ENCODE peak calls at places on chromosomes 11 and 22, in nine cellular contexts. One of them, this sample, is unnamed.

GRCh38 chr22:24067587-24068376 is 56.7 kb downstream of the CABIN1 start:
- DNase-seq in HFFc6: no peak
- DNase-seq in midbrain: no peak
- DNase-seq in D721Med: no peak
- DNase-seq in activated naive CD4-positive, alpha-beta T cell: no peak
- DNase-seq in non-pigmented ciliary epithelial cell: no peak
- DNase-seq in Right ventricle myocardium superior: no peak
- DNase-seq in CD4-positive, alpha-beta T cell: no peak
- DNase-seq in immature natural killer cell: no peak
- DNase-seq in this sample: no peak

GRCh38 chr11:128784059-128784804 is 82.9 kb downstream of the KCNJ1 start:
- DNase-seq in D721Med: no peak
- DNase-seq in HFFc6: no peak
- DNase-seq in midbrain: no peak
- DNase-seq in non-pigmented ciliary epithelial cell: no peak
- DNase-seq in activated naive CD4-positive, alpha-beta T cell: no peak
- DNase-seq in immature natural killer cell: no peak
- DNase-seq in CD4-positive, alpha-beta T cell: no peak
- DNase-seq in Right ventricle myocardium superior: no peak
- DNase-seq in this sample: no peak

GRCh38 chr22:28819253-28820096 is 19.1 kb upstream of the XBP1 start:
- DNase-seq in CD4-positive, alpha-beta T cell: no peak
- DNase-seq in D721Med: no peak
- DNase-seq in immature natural killer cell: no peak
- DNase-seq in midbrain: no peak
- DNase-seq in activated naive CD4-positive, alpha-beta T cell: no peak
- DNase-seq in non-pigmented ciliary epithelial cell: no peak
- DNase-seq in HFFc6: no peak
- DNase-seq in Right ventricle myocardium superior: no peak
- DNase-seq in this sample: no peak

GRCh38 chr11:279966-280761 is 2.0 kb downstream of the NLRP6 start:
- DNase-seq in CD4-positive, alpha-beta T cell: peak
- DNase-seq in HFFc6: no peak
- DNase-seq in immature natural killer cell: peak
- DNase-seq in midbrain: no peak
- DNase-seq in D721Med: no peak
- DNase-seq in non-pigmented ciliary epithelial cell: no peak
- DNase-seq in Right ventricle myocardium superior: peak
- DNase-seq in activated naive CD4-positive, alpha-beta T cell: no peak
- DNase-seq in this sample: no peak

GRCh38 chr11:75813622-75814039 is 1.4 kb upstream of the UVRAG start:
- DNase-seq in activated naive CD4-positive, alpha-beta T cell: no peak
- DNase-seq in HFFc6: peak
- DNase-seq in D721Med: no peak
- DNase-seq in CD4-positive, alpha-beta T cell: no peak
- DNase-seq in midbrain: no peak
- DNase-seq in immature natural killer cell: no peak
- DNase-seq in Right ventricle myocardium superior: no peak
- DNase-seq in non-pigmented ciliary epithelial cell: peak
- DNase-seq in this sample: no peak

GRCh38 chr11:120398184-120398583 is 62.0 kb downstream of the ARHGEF12 start:
- DNase-seq in non-pigmented ciliary epithelial cell: no peak
- DNase-seq in HFFc6: no peak
- DNase-seq in midbrain: no peak
- DNase-seq in immature natural killer cell: no peak
- DNase-seq in D721Med: no peak
- DNase-seq in activated naive CD4-positive, alpha-beta T cell: no peak
- DNase-seq in Right ventricle myocardium superior: no peak
- DNase-seq in CD4-positive, alpha-beta T cell: no peak
- DNase-seq in this sample: no peak

GRCh38 chr11:76759092-76759491 is 24.1 kb upstream of the TSKU start:
- DNase-seq in non-pigmented ciliary epithelial cell: no peak
- DNase-seq in Right ventricle myocardium superior: no peak
- DNase-seq in HFFc6: no peak
- DNase-seq in D721Med: no peak
- DNase-seq in activated naive CD4-positive, alpha-beta T cell: no peak
- DNase-seq in midbrain: no peak
- DNase-seq in immature natural killer cell: no peak
- DNase-seq in CD4-positive, alpha-beta T cell: no peak
- DNase-seq in this sample: no peak

GRCh38 chr11:66820921-66821320 is 22.3 kb upstream of the RCE1 start:
- DNase-seq in non-pigmented ciliary epithelial cell: no peak
- DNase-seq in HFFc6: no peak
- DNase-seq in activated naive CD4-positive, alpha-beta T cell: no peak
- DNase-seq in CD4-positive, alpha-beta T cell: no peak
- DNase-seq in D721Med: no peak
- DNase-seq in Right ventricle myocardium superior: no peak
- DNase-seq in midbrain: no peak
- DNase-seq in immature natural killer cell: no peak
- DNase-seq in this sample: no peak

GRCh38 chr11:61860054-61860903 is 31.1 kb downstream of the FADS3 start:
- DNase-seq in immature natural killer cell: no peak
- DNase-seq in D721Med: no peak
- DNase-seq in Right ventricle myocardium superior: peak
- DNase-seq in non-pigmented ciliary epithelial cell: no peak
- DNase-seq in activated naive CD4-positive, alpha-beta T cell: no peak
- DNase-seq in CD4-positive, alpha-beta T cell: no peak
- DNase-seq in HFFc6: no peak
- DNase-seq in midbrain: no peak
- DNase-seq in this sample: no peak

GRCh38 chr22:48953103-48953720 is 874.5 kb downstream of the BRD1 start:
- DNase-seq in activated naive CD4-positive, alpha-beta T cell: no peak
- DNase-seq in Right ventricle myocardium superior: no peak
- DNase-seq in immature natural killer cell: no peak
- DNase-seq in midbrain: no peak
- DNase-seq in CD4-positive, alpha-beta T cell: no peak
- DNase-seq in D721Med: no peak
- DNase-seq in HFFc6: no peak
- DNase-seq in non-pigmented ciliary epithelial cell: no peak
- DNase-seq in this sample: no peak

GRCh38 chr11:130213143-130213978 is 53.8 kb downstream of the ST14 start:
- DNase-seq in immature natural killer cell: peak
- DNase-seq in non-pigmented ciliary epithelial cell: no peak
- DNase-seq in CD4-positive, alpha-beta T cell: peak
- DNase-seq in midbrain: peak
- DNase-seq in Right ventricle myocardium superior: peak
- DNase-seq in HFFc6: no peak
- DNase-seq in D721Med: peak
- DNase-seq in activated naive CD4-positive, alpha-beta T cell: peak
- DNase-seq in this sample: peak

GRCh38 chr22:43446881-43447280 is 35.1 kb downstream of the MPPED1 start:
- DNase-seq in activated naive CD4-positive, alpha-beta T cell: no peak
- DNase-seq in midbrain: no peak
- DNase-seq in HFFc6: no peak
- DNase-seq in CD4-positive, alpha-beta T cell: no peak
- DNase-seq in D721Med: no peak
- DNase-seq in immature natural killer cell: no peak
- DNase-seq in Right ventricle myocardium superior: no peak
- DNase-seq in non-pigmented ciliary epithelial cell: no peak
- DNase-seq in this sample: no peak

GRCh38 chr11:125091247-125091876 is 20.1 kb downstream of the TMEM218 start:
- DNase-seq in immature natural killer cell: no peak
- DNase-seq in non-pigmented ciliary epithelial cell: no peak
- DNase-seq in CD4-positive, alpha-beta T cell: no peak
- DNase-seq in D721Med: peak
- DNase-seq in Right ventricle myocardium superior: no peak
- DNase-seq in activated naive CD4-positive, alpha-beta T cell: no peak
- DNase-seq in HFFc6: peak
- DNase-seq in midbrain: peak
- DNase-seq in this sample: no peak

GRCh38 chr11:62974848-62975522 is 9.8 kb downstream of the SLC22A6 start:
- DNase-seq in D721Med: no peak
- DNase-seq in HFFc6: no peak
- DNase-seq in non-pigmented ciliary epithelial cell: no peak
- DNase-seq in midbrain: no peak
- DNase-seq in Right ventricle myocardium superior: peak
- DNase-seq in immature natural killer cell: no peak
- DNase-seq in activated naive CD4-positive, alpha-beta T cell: no peak
- DNase-seq in CD4-positive, alpha-beta T cell: peak
- DNase-seq in this sample: no peak

GRCh38 chr11:131584694-131585592 is 214.5 kb downstream of the NTM start:
- DNase-seq in HFFc6: no peak
- DNase-seq in Right ventricle myocardium superior: no peak
- DNase-seq in activated naive CD4-positive, alpha-beta T cell: no peak
- DNase-seq in immature natural killer cell: no peak
- DNase-seq in D721Med: no peak
- DNase-seq in non-pigmented ciliary epithelial cell: no peak
- DNase-seq in midbrain: peak
- DNase-seq in CD4-positive, alpha-beta T cell: no peak
- DNase-seq in this sample: no peak

GRCh38 chr22:27748355-27749168 is 53.0 kb downstream of the MN1 start:
- DNase-seq in HFFc6: no peak
- DNase-seq in immature natural killer cell: no peak
- DNase-seq in midbrain: no peak
- DNase-seq in non-pigmented ciliary epithelial cell: no peak
- DNase-seq in CD4-positive, alpha-beta T cell: no peak
- DNase-seq in D721Med: no peak
- DNase-seq in Right ventricle myocardium superior: no peak
- DNase-seq in activated naive CD4-positive, alpha-beta T cell: no peak
- DNase-seq in this sample: no peak

GRCh38 chr11:121649798-121650197 is 197.0 kb upstream of the SORL1-AS1 start:
- DNase-seq in D721Med: no peak
- DNase-seq in CD4-positive, alpha-beta T cell: no peak
- DNase-seq in non-pigmented ciliary epithelial cell: no peak
- DNase-seq in HFFc6: no peak
- DNase-seq in activated naive CD4-positive, alpha-beta T cell: no peak
- DNase-seq in immature natural killer cell: no peak
- DNase-seq in midbrain: no peak
- DNase-seq in Right ventricle myocardium superior: no peak
- DNase-seq in this sample: no peak

GRCh38 chr11:2848497-2848896 is 37.1 kb downstream of the CDKN1C start:
- DNase-seq in non-pigmented ciliary epithelial cell: no peak
- DNase-seq in Right ventricle myocardium superior: no peak
- DNase-seq in activated naive CD4-positive, alpha-beta T cell: no peak
- DNase-seq in midbrain: no peak
- DNase-seq in HFFc6: no peak
- DNase-seq in D721Med: no peak
- DNase-seq in immature natural killer cell: no peak
- DNase-seq in CD4-positive, alpha-beta T cell: no peak
- DNase-seq in this sample: no peak

GRCh38 chr11:96465537-96465936 is 75.7 kb downstream of the JRKL start:
- DNase-seq in HFFc6: no peak
- DNase-seq in CD4-positive, alpha-beta T cell: no peak
- DNase-seq in activated naive CD4-positive, alpha-beta T cell: no peak
- DNase-seq in midbrain: peak
- DNase-seq in non-pigmented ciliary epithelial cell: no peak
- DNase-seq in immature natural killer cell: no peak
- DNase-seq in Right ventricle myocardium superior: peak
- DNase-seq in D721Med: no peak
- DNase-seq in this sample: no peak

GRCh38 chr11:118206612-118207031 is 18.2 kb downstream of the JAML start:
- DNase-seq in immature natural killer cell: no peak
- DNase-seq in activated naive CD4-positive, alpha-beta T cell: no peak
- DNase-seq in non-pigmented ciliary epithelial cell: no peak
- DNase-seq in HFFc6: no peak
- DNase-seq in midbrain: no peak
- DNase-seq in CD4-positive, alpha-beta T cell: no peak
- DNase-seq in Right ventricle myocardium superior: no peak
- DNase-seq in D721Med: no peak
- DNase-seq in this sample: no peak

This sample was measured in activated T-helper 9 cell treated with anti-CD3 and anti-CD28 coated beads, Interleukin-2, amount 50 U/mL, for 16 hours.